ENCODE peak calls at places on chromosomes 5 and 9, in six cellular contexts. One of them, this sample, is unnamed.

GRCh38 chr9:129270205-129270604 is 92.1 kb upstream of the IER5L start:
- DNase-seq in kidney: peak; percentile 35
- DNase-seq in HCT116: no peak
- DNase-seq in mammary epithelial cell: no peak
- DNase-seq in GM23248: no peak
- DNase-seq in hepatocyte: no peak
- DNase-seq in this sample: no peak

GRCh38 chr9:87889882-87890252 is 7.2 kb downstream of the SPATA31E1 start:
- DNase-seq in kidney: peak; percentile 69
- DNase-seq in HCT116: no peak
- DNase-seq in mammary epithelial cell: no peak
- DNase-seq in GM23248: no peak
- DNase-seq in hepatocyte: no peak
- DNase-seq in this sample: no peak

GRCh38 chr9:91117959-91118651 is 243.6 kb downstream of the AUH start:
- DNase-seq in kidney: peak; percentile 96
- DNase-seq in HCT116: no peak
- DNase-seq in mammary epithelial cell: no peak
- DNase-seq in GM23248: peak; percentile 62
- DNase-seq in hepatocyte: peak; percentile 71
- DNase-seq in this sample: no peak

GRCh38 chr9:26243722-26244121 is 565.5 kb upstream of the TUSC1 start:
- DNase-seq in kidney: no peak
- DNase-seq in HCT116: no peak
- DNase-seq in mammary epithelial cell: no peak
- DNase-seq in GM23248: peak; percentile 29
- DNase-seq in hepatocyte: no peak
- DNase-seq in this sample: no peak

GRCh38 chr5:55604611-55605067 is 69.9 kb upstream of the PLPP1 start:
- DNase-seq in kidney: no peak
- DNase-seq in HCT116: no peak
- DNase-seq in mammary epithelial cell: no peak
- DNase-seq in GM23248: peak; percentile 75
- DNase-seq in hepatocyte: no peak
- DNase-seq in this sample: peak; percentile 83

GRCh38 chr5:139711852-139712171 is 63.7 kb downstream of the CXXC5 start:
- DNase-seq in kidney: no peak
- DNase-seq in HCT116: no peak
- DNase-seq in mammary epithelial cell: no peak
- DNase-seq in GM23248: no peak
- DNase-seq in hepatocyte: peak; percentile 28
- DNase-seq in this sample: no peak

GRCh38 chr5:17424674-17425073 is 73.4 kb upstream of the TAF11L2 start:
- DNase-seq in kidney: no peak
- DNase-seq in HCT116: no peak
- DNase-seq in mammary epithelial cell: no peak
- DNase-seq in GM23248: no peak
- DNase-seq in hepatocyte: no peak
- DNase-seq in this sample: no peak

GRCh38 chr9:88593537-88594185 is 58.7 kb downstream of the NXNL2 start:
- DNase-seq in kidney: no peak
- DNase-seq in HCT116: peak; percentile 34
- DNase-seq in mammary epithelial cell: peak; percentile 28
- DNase-seq in GM23248: peak; percentile 85
- DNase-seq in hepatocyte: peak; percentile 79
- DNase-seq in this sample: peak; percentile 52

GRCh38 chr9:88605500-88606172 is 70.7 kb downstream of the NXNL2 start:
- DNase-seq in kidney: no peak
- DNase-seq in HCT116: no peak
- DNase-seq in mammary epithelial cell: no peak
- DNase-seq in GM23248: peak; percentile 45
- DNase-seq in hepatocyte: no peak
- DNase-seq in this sample: no peak

GRCh38 chr9:98642661-98643312 is 65.9 kb downstream of the GABBR2 start:
- DNase-seq in kidney: no peak
- DNase-seq in HCT116: no peak
- DNase-seq in mammary epithelial cell: no peak
- DNase-seq in GM23248: no peak
- DNase-seq in hepatocyte: no peak
- DNase-seq in this sample: no peak

GRCh38 chr9:109064963-109065701 is 51.8 kb upstream of the CTNNAL1 start:
- DNase-seq in kidney: no peak
- DNase-seq in HCT116: peak; percentile 6
- DNase-seq in mammary epithelial cell: peak; percentile 80
- DNase-seq in GM23248: peak; percentile 64
- DNase-seq in hepatocyte: peak; percentile 30
- DNase-seq in this sample: peak; percentile 98

GRCh38 chr5:107948377-107948776 is 277.6 kb upstream of the EFNA5 start:
- DNase-seq in kidney: no peak
- DNase-seq in HCT116: no peak
- DNase-seq in mammary epithelial cell: no peak
- DNase-seq in GM23248: no peak
- DNase-seq in hepatocyte: no peak
- DNase-seq in this sample: no peak

GRCh38 chr5:113901718-113902117 is 388.2 kb downstream of the YTHDC2 start:
- DNase-seq in kidney: no peak
- DNase-seq in HCT116: no peak
- DNase-seq in mammary epithelial cell: no peak
- DNase-seq in GM23248: no peak
- DNase-seq in hepatocyte: no peak
- DNase-seq in this sample: no peak

GRCh38 chr9:8857330-8858249 is 1058.0 kb upstream of the DMAC1 start:
- DNase-seq in kidney: peak; percentile 88
- DNase-seq in HCT116: no peak
- DNase-seq in mammary epithelial cell: peak; percentile 3
- DNase-seq in GM23248: peak; percentile 32
- DNase-seq in hepatocyte: peak; percentile 68
- DNase-seq in this sample: no peak

GRCh38 chr9:1411826-1412225 is 361.7 kb downstream of the DMRT2 start:
- DNase-seq in kidney: no peak
- DNase-seq in HCT116: no peak
- DNase-seq in mammary epithelial cell: no peak
- DNase-seq in GM23248: no peak
- DNase-seq in hepatocyte: no peak
- DNase-seq in this sample: no peak

GRCh38 chr5:171596391-171596878 is 177.0 kb downstream of the FGF18 start:
- DNase-seq in kidney: peak; percentile 53
- DNase-seq in HCT116: no peak
- DNase-seq in mammary epithelial cell: no peak
- DNase-seq in GM23248: peak; percentile 48
- DNase-seq in hepatocyte: peak; percentile 72
- DNase-seq in this sample: peak; percentile 87

GRCh38 chr9:88403340-88403739 is 15.1 kb downstream of the SPIN1 start:
- DNase-seq in kidney: no peak
- DNase-seq in HCT116: no peak
- DNase-seq in mammary epithelial cell: no peak
- DNase-seq in GM23248: no peak
- DNase-seq in hepatocyte: no peak
- DNase-seq in this sample: no peak

GRCh38 chr5:175629231-175629630 is 28.6 kb upstream of the HRH2 start:
- DNase-seq in kidney: no peak
- DNase-seq in HCT116: no peak
- DNase-seq in mammary epithelial cell: no peak
- DNase-seq in GM23248: no peak
- DNase-seq in hepatocyte: no peak
- DNase-seq in this sample: no peak

GRCh38 chr5:142748132-142748531 is 22.0 kb upstream of the ARHGAP26 start:
- DNase-seq in kidney: no peak
- DNase-seq in HCT116: no peak
- DNase-seq in mammary epithelial cell: peak; percentile 36
- DNase-seq in GM23248: peak; percentile 73
- DNase-seq in hepatocyte: no peak
- DNase-seq in this sample: no peak

GRCh38 chr5:14810941-14811573 is 60.5 kb downstream of the ANKH start:
- DNase-seq in kidney: no peak
- DNase-seq in HCT116: no peak
- DNase-seq in mammary epithelial cell: no peak
- DNase-seq in GM23248: no peak
- DNase-seq in hepatocyte: no peak
- DNase-seq in this sample: no peak

GRCh38 chr9:96062051-96062450 is 186.6 kb downstream of the ERCC6L2 start:
- DNase-seq in kidney: no peak
- DNase-seq in HCT116: no peak
- DNase-seq in mammary epithelial cell: no peak
- DNase-seq in GM23248: no peak
- DNase-seq in hepatocyte: peak; percentile 29
- DNase-seq in this sample: no peak

GRCh38 chr5:82938901-82939300 is 138.3 kb downstream of the TMEM167A start:
- DNase-seq in kidney: no peak
- DNase-seq in HCT116: no peak
- DNase-seq in mammary epithelial cell: no peak
- DNase-seq in GM23248: no peak
- DNase-seq in hepatocyte: no peak
- DNase-seq in this sample: no peak

GRCh38 chr9:134618823-134619454 is 22.7 kb upstream of the COL5A1 start:
- DNase-seq in kidney: no peak
- DNase-seq in HCT116: no peak
- DNase-seq in mammary epithelial cell: no peak
- DNase-seq in GM23248: no peak
- DNase-seq in hepatocyte: no peak
- DNase-seq in this sample: no peak

GRCh38 chr9:134252084-134252830 is 74.0 kb upstream of the RXRA start:
- DNase-seq in kidney: no peak
- DNase-seq in HCT116: no peak
- DNase-seq in mammary epithelial cell: no peak
- DNase-seq in GM23248: no peak
- DNase-seq in hepatocyte: no peak
- DNase-seq in this sample: no peak

GRCh38 chr9:74838351-74838750 is 49.4 kb downstream of the TRPM6 start:
- DNase-seq in kidney: no peak
- DNase-seq in HCT116: no peak
- DNase-seq in mammary epithelial cell: peak; percentile 29
- DNase-seq in GM23248: peak; percentile 10
- DNase-seq in hepatocyte: no peak
- DNase-seq in this sample: peak; percentile 37

GRCh38 chr9:125472926-125473701 is 211.5 kb downstream of the GAPVD1 start:
- DNase-seq in kidney: no peak
- DNase-seq in HCT116: no peak
- DNase-seq in mammary epithelial cell: no peak
- DNase-seq in GM23248: peak; percentile 53
- DNase-seq in hepatocyte: peak; percentile 66
- DNase-seq in this sample: no peak

DNA sequence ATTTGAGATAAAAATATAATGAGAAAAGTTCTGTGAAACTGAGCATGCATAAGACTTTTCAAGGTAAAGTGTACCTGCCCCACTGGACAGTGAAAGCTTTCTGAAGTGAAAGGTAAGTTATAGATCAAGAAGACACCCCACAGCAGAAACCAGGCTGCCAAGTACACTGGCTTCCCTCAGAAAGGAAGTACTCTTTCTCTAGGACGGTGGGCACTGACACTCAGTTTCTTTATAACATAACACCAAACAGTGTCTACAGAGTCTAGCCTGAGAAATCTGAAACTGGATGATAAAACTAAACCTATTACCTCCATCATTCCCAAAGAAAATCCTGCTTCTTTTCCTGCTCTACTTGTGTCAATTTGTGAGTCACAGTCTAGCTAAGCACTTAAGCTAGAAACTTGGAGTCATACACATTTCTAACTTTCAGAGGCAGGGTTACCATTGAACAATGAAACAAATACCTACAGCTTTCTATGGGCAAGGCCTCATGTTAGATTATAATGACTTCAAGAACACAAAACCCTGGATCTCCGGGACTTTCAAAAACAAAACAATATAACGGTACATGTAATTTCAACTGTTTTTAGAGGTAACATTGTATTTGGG is 136.7 kb downstream of the CPLANE1 start:
- DNase-seq in kidney: no peak
- DNase-seq in HCT116: no peak
- DNase-seq in mammary epithelial cell: no peak
- DNase-seq in GM23248: no peak
- DNase-seq in hepatocyte: no peak
- DNase-seq in this sample: no peak
- H3K36me3 ChIP-seq in kidney: peaks cover 40% of the 10 kb centered on the region
- H3K36me3 ChIP-seq in HCT116: no peaks in the 10 kb centered on the region
- H3K36me3 ChIP-seq in mammary epithelial cell: peaks cover 8% of the 10 kb centered on the region
- H3K36me3 ChIP-seq in GM23248: peaks cover 40% of the 10 kb centered on the region
- H3K36me3 ChIP-seq in hepatocyte: peaks cover 5% of the 10 kb centered on the region
- H3K36me3 ChIP-seq in this sample: no peaks in the 10 kb centered on the region

DNA sequence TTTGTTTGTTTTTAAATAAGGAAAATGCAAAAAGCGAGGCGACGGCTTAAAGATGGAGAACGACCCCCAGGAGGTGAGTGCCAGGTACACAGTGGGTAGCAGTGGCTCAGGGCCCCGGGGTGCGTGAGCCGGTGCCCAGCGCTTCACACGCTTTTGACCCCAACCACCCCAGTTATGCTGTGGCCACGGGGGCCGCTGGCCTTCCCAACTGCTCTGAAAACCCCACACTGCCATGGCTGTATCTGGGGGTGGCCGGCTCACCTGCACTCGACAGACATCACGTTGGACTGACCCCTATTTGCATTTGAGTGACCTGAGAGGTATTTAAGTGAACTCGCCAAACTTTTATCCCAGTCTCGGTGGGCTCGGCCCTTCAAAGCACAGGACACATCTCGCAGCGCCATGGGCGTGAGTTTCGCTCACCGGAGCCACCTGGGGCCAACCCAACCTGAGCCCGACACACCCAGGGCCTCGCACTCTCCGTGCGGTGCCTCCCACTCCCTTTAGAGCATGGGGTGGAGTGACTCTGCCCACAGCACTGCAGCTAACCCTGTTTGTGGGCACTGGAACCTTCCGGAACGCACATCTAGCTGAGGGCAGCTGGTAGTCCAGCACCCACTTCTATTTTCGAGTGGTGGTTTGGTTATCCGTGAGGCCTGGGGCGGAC is 13.7 kb upstream of the AJM1 start:
- DNase-seq in kidney: peak; percentile 46
- DNase-seq in HCT116: no peak
- DNase-seq in mammary epithelial cell: no peak
- DNase-seq in GM23248: no peak
- DNase-seq in hepatocyte: no peak
- DNase-seq in this sample: no peak
- H3K36me3 ChIP-seq in kidney: peaks cover 10% of the 10 kb centered on the region
- H3K36me3 ChIP-seq in HCT116: peaks cover 13% of the 10 kb centered on the region
- H3K36me3 ChIP-seq in mammary epithelial cell: peaks cover 3% of the 10 kb centered on the region
- H3K36me3 ChIP-seq in GM23248: no peaks in the 10 kb centered on the region
- H3K36me3 ChIP-seq in hepatocyte: no peaks in the 10 kb centered on the region
- H3K36me3 ChIP-seq in this sample: no peaks in the 10 kb centered on the region

GRCh38 chr5:179244051-179244450 is 101.2 kb downstream of the ADAMTS2 start:
- DNase-seq in kidney: no peak
- DNase-seq in HCT116: no peak
- DNase-seq in mammary epithelial cell: no peak
- DNase-seq in GM23248: peak; percentile 45
- DNase-seq in hepatocyte: no peak
- DNase-seq in this sample: no peak
- H3K36me3 ChIP-seq in kidney: no peaks in the 10 kb centered on the region
- H3K36me3 ChIP-seq in HCT116: no peaks in the 10 kb centered on the region
- H3K36me3 ChIP-seq in mammary epithelial cell: no peaks in the 10 kb centered on the region
- H3K36me3 ChIP-seq in GM23248: no peaks in the 10 kb centered on the region
- H3K36me3 ChIP-seq in hepatocyte: no peaks in the 10 kb centered on the region
- H3K36me3 ChIP-seq in this sample: no peaks in the 10 kb centered on the region

GRCh38 chr9:130860458-130861316 is 25.6 kb downstream of the ABL1 start:
- DNase-seq in kidney: peak; percentile 95
- DNase-seq in HCT116: peak; percentile 26
- DNase-seq in mammary epithelial cell: no peak
- DNase-seq in GM23248: peak; percentile 99
- DNase-seq in hepatocyte: peak; percentile 81
- DNase-seq in this sample: no peak
- H3K36me3 ChIP-seq in kidney: peaks cover 2% of the 10 kb centered on the region
- H3K36me3 ChIP-seq in HCT116: peaks cover 3% of the 10 kb centered on the region
- H3K36me3 ChIP-seq in mammary epithelial cell: peaks cover 4% of the 10 kb centered on the region
- H3K36me3 ChIP-seq in GM23248: peaks cover 27% of the 10 kb centered on the region
- H3K36me3 ChIP-seq in hepatocyte: no peaks in the 10 kb centered on the region
- H3K36me3 ChIP-seq in this sample: no peaks in the 10 kb centered on the region